ENCODE peak calls at places on chromosome 2, in seven cellular contexts. E is tibial artery; C is iPS DF 6.9; T is pancreas; K is CD4-positive, CD25-positive, alpha-beta regulatory T cell; Q is right cardiac atrium; N is Peyer's patch. O is an unnamed sample.
A peak's percentile ranks its signal among the peaks of the same experiment; 100 is the strongest.

GRCh38 chr2:192126912-192127311 is 67.8 kb downstream of the TMEFF2 start:
- DNase-seq in E (no peak), C (no peak), T (no peak), K (no peak), Q (no peak), N (no peak), O (no peak)

GRCh38 chr2:83069724-83070123 is 1389.4 kb downstream of the SUCLG1 start:
- DNase-seq in E (no peak), C (no peak), T (no peak), K (no peak), Q (no peak), N (no peak), O (peak; percentile 57)

GRCh38 chr2:127347734-127348392 is 39.9 kb downstream of the MAP3K2 start:
- DNase-seq in E (no peak), C (no peak), T (no peak), K (no peak), Q (no peak), N (no peak), O (no peak)

GRCh38 chr2:24164416-24164973 is 10.4 kb upstream of the FAM228A start:
- DNase-seq in E (no peak), C (peak; percentile 20), T (no peak), K (peak; percentile 4), Q (peak; percentile 63), N (no peak), O (peak; percentile 24)

GRCh38 chr2:169050476-169051240 is 18.7 kb upstream of the DHRS9 start:
- DNase-seq in E (no peak), C (no peak), T (no peak), K (no peak), Q (no peak), N (no peak), O (no peak)

GRCh38 chr2:1687254-1687653 is 57.1 kb downstream of the PXDN start:
- DNase-seq in E (no peak), C (no peak), T (no peak), K (no peak), Q (no peak), N (no peak), O (no peak)

GRCh38 chr2:197191948-197192338 is 118.6 kb downstream of the ANKRD44 start:
- DNase-seq in E (no peak), C (no peak), T (no peak), K (peak; percentile 49), Q (no peak), N (no peak), O (no peak)

GRCh38 chr2:23513245-23513880 is 128.4 kb downstream of the KLHL29 start:
- DNase-seq in E (no peak), C (no peak), T (no peak), K (no peak), Q (peak; percentile 11), N (no peak), O (no peak)

GRCh38 chr2:220779918-220780317 is 792.2 kb downstream of the EPHA4 start:
- DNase-seq in E (no peak), C (no peak), T (no peak), K (no peak), Q (no peak), N (no peak), O (no peak)

GRCh38 chr2:24898122-24899109 is 21.6 kb downstream of the ADCY3 start:
- DNase-seq in E (peak; percentile 57), C (no peak), T (no peak), K (no peak), Q (no peak), N (no peak), O (no peak)

GRCh38 chr2:20071397-20072383 is 20.3 kb upstream of the LAPTM4A start:
- DNase-seq in E (no peak), C (no peak), T (peak; percentile 37), K (no peak), Q (peak; percentile 83), N (no peak), O (no peak)

GRCh38 chr2:9423922-9424272 is 443 bp downstream of the CPSF3 start:
- DNase-seq in E (no peak), C (no peak), T (no peak), K (no peak), Q (no peak), N (peak; percentile 53), O (no peak)

GRCh38 chr2:233076749-233077148 is 16.6 kb downstream of the INPP5D start:
- DNase-seq in E (no peak), C (no peak), T (no peak), K (no peak), Q (no peak), N (no peak), O (no peak)
- H3K4me1 ChIP-seq in E (no peaks in the 10 kb centered on the region), C (peaks cover 2% of the 10 kb centered on the region), T (no peaks in the 10 kb centered on the region), K (peaks cover 87% of the 10 kb centered on the region), Q (peaks cover 7% of the 10 kb centered on the region), N (peaks cover 22% of the 10 kb centered on the region), O (no peaks in the 10 kb centered on the region)

DNA sequence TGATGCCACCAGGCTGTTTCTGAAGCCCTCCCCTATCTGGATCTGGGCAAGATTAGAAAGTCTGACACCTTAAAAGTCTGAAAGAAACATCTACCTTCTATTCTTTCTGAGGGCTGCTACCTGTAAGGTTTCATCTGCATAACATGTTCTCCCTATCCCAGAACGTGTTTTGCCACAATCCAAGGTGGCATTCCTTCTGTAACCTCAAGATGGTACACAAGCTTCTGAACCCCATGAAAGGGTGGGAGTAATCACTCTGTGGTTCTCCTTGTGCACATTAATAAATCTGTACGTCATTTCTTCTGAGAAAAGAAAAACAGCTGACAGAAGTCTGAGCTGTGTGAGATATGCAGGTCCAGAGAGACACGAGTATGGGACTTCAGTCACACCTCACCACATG is 41.8 kb upstream of the MSH6 start:
- DNase-seq in E (no peak), C (no peak), T (no peak), K (no peak), Q (no peak), N (no peak), O (no peak)
- H3K4me1 ChIP-seq in E (no peaks in the 10 kb centered on the region), C (no peaks in the 10 kb centered on the region), T (no peaks in the 10 kb centered on the region), K (no peaks in the 10 kb centered on the region), Q (no peaks in the 10 kb centered on the region), N (no peaks in the 10 kb centered on the region), O (no peaks in the 10 kb centered on the region)

GRCh38 chr2:64839844-64840243 is 149.4 kb upstream of the SLC1A4 start:
- DNase-seq in E (no peak), C (no peak), T (no peak), K (no peak), Q (no peak), N (no peak), O (no peak)
- H3K4me1 ChIP-seq in E (peaks cover 30% of the 10 kb centered on the region), C (peaks cover 1% of the 10 kb centered on the region), T (no peaks in the 10 kb centered on the region), K (no peaks in the 10 kb centered on the region), Q (no peaks in the 10 kb centered on the region), N (no peaks in the 10 kb centered on the region), O (no peaks in the 10 kb centered on the region)

DNA sequence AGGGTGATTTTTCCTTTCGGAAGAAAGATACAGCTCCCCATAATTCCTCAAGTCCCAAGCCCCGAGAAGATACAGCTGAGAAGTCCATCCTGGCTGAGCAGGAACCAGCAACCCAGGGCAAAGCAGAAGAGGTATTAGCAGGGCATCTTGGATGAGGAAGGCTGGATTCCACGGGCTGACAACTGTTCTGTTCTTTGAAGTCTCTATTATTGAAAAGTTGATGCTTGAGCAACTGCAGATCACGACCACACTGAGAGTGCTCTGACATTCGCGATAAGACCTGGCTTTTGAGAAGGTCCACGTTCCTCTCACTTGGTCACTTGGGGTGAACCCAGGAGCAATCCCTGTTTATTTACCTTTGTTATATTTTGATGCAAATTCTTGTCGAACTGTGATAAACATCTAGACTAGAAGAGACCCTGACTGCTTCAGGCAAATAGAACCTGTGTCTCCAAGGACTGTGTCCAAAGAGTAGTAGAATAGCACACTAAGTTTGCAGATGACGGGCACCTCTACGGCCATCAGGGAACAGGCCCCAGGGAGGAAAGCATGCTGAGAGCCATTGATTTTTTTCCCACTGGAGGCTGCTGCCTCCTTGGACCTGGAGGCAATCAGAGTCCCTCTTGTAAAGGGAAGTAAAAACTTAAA is 133.1 kb downstream of the ARL4C start:
- DNase-seq in E (no peak), C (no peak), T (no peak), K (no peak), Q (no peak), N (no peak), O (no peak)
- H3K4me1 ChIP-seq in E (peaks cover 5% of the 10 kb centered on the region), C (peaks cover 2% of the 10 kb centered on the region), T (peaks cover 6% of the 10 kb centered on the region), K (peaks cover 21% of the 10 kb centered on the region), Q (no peaks in the 10 kb centered on the region), N (no peaks in the 10 kb centered on the region), O (no peaks in the 10 kb centered on the region)

GRCh38 chr2:71608441-71608840 is 155.1 kb downstream of the DYSF start:
- DNase-seq in E (no peak), C (no peak), T (no peak), K (no peak), Q (peak; percentile 17), N (peak; percentile 15), O (no peak)
- H3K4me1 ChIP-seq in E (no peaks in the 10 kb centered on the region), C (peaks cover 3% of the 10 kb centered on the region), T (no peaks in the 10 kb centered on the region), K (no peaks in the 10 kb centered on the region), Q (peaks cover 13% of the 10 kb centered on the region), N (no peaks in the 10 kb centered on the region), O (no peaks in the 10 kb centered on the region)

GRCh38 chr2:100142393-100142792 is at the start of gene AFF3:
- DNase-seq in E (no peak), C (no peak), T (no peak), K (no peak), Q (no peak), N (no peak), O (no peak)
- H3K4me1 ChIP-seq in E (no peaks in the 10 kb centered on the region), C (no peaks in the 10 kb centered on the region), T (no peaks in the 10 kb centered on the region), K (peaks cover 8% of the 10 kb centered on the region), Q (no peaks in the 10 kb centered on the region), N (peaks cover 3% of the 10 kb centered on the region), O (no peaks in the 10 kb centered on the region)

GRCh38 chr2:96431319-96431718 is 73.8 kb downstream of the NEURL3 start:
- DNase-seq in E (no peak), C (no peak), T (peak; percentile 40), K (no peak), Q (peak; percentile 79), N (no peak), O (no peak)
- H3K4me1 ChIP-seq in E (peaks cover 5% of the 10 kb centered on the region), C (peaks cover 1% of the 10 kb centered on the region), T (peaks cover 6% of the 10 kb centered on the region), K (no peaks in the 10 kb centered on the region), Q (peaks cover 10% of the 10 kb centered on the region), N (no peaks in the 10 kb centered on the region), O (no peaks in the 10 kb centered on the region)

GRCh38 chr2:10658041-10658913 is 31.5 kb downstream of the NOL10 start:
- DNase-seq in E (no peak), C (no peak), T (no peak), K (no peak), Q (no peak), N (no peak), O (no peak)
- H3K4me1 ChIP-seq in E (no peaks in the 10 kb centered on the region), C (no peaks in the 10 kb centered on the region), T (no peaks in the 10 kb centered on the region), K (peaks cover 20% of the 10 kb centered on the region), Q (no peaks in the 10 kb centered on the region), N (no peaks in the 10 kb centered on the region), O (no peaks in the 10 kb centered on the region)

DNA sequence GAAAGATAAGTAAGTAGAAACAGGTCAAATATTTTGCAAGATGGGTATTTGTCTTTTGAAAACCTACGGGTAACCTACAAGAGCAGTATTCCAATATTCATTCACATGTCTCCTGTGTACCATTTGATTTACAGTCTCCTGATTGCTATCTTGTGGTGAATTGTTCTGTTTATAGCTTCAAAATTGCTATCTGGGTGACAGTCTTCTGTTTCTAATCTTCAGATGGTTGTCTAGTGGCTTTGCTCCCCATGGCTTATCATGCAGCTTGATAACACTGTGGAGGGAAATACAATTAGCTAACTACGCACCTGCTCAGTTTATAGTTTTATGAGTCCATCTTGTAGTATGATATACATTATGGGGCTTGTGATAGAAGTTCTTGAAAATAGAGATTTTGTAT is 816.8 kb downstream of the CPS1 start:
- DNase-seq in E (no peak), C (no peak), T (no peak), K (no peak), Q (no peak), N (no peak), O (no peak)
- H3K4me1 ChIP-seq in E (no peaks in the 10 kb centered on the region), C (no peaks in the 10 kb centered on the region), T (no peaks in the 10 kb centered on the region), K (no peaks in the 10 kb centered on the region), Q (no peaks in the 10 kb centered on the region), N (no peaks in the 10 kb centered on the region), O (no peaks in the 10 kb centered on the region)

O was measured in colonic mucosa.